ENCODE peak calls at places on chromosomes 12 and 14, in eight cellular contexts. V, G, F, Q, I, H, S and W are unnamed samples.

GRCh38 chr12:106586803-106587684 is 4.2 kb downstream of the RFX4 start:
- DNase-seq in V (no peak), G (no peak), F (peak; percentile 81), Q (no peak), I (no peak), H (no peak), S (no peak), W (no peak)

GRCh38 chr12:96811083-96811482 is 96.0 kb upstream of the NEDD1 start:
- DNase-seq in V (no peak), G (no peak), F (no peak), Q (peak; percentile 40), I (no peak), H (no peak), S (no peak), W (no peak)

GRCh38 chr12:27331299-27331926 is 1.2 kb upstream of the BMAL2 start:
- DNase-seq in V (no peak), G (peak; percentile 63), F (no peak), Q (peak; percentile 86), I (no peak), H (no peak), S (no peak), W (peak; percentile 70)

GRCh38 chr14:44846232-44846824 is 115.4 kb downstream of the KLHL28 start:
- DNase-seq in V (no peak), G (peak; percentile 36), F (peak; percentile 59), Q (peak; percentile 57), I (peak; percentile 27), H (no peak), S (no peak), W (no peak)

GRCh38 chr12:98418357-98419075 is 96.9 kb upstream of the TMPO start:
- DNase-seq in V (peak; percentile 88), G (no peak), F (peak; percentile 52), Q (peak; percentile 95), I (no peak), H (peak; percentile 92), S (peak; percentile 95), W (peak; percentile 98)

GRCh38 chr14:51396222-51396815 is 156.3 kb downstream of the TMX1 start:
- DNase-seq in V (no peak), G (no peak), F (no peak), Q (peak; percentile 92), I (peak; percentile 30), H (no peak), S (no peak), W (no peak)

GRCh38 chr14:66636240-66636639 is 128.3 kb downstream of the GPHN start:
- DNase-seq in V (no peak), G (no peak), F (no peak), Q (no peak), I (no peak), H (no peak), S (no peak), W (no peak)

GRCh38 chr12:58491296-58491695 is 429.0 kb downstream of the LRIG3 start:
- DNase-seq in V (no peak), G (no peak), F (no peak), Q (peak; percentile 92), I (no peak), H (no peak), S (no peak), W (no peak)

GRCh38 chr12:30896461-30896860 is 30.1 kb upstream of the TSPAN11 start:
- DNase-seq in V (no peak), G (no peak), F (no peak), Q (no peak), I (no peak), H (no peak), S (no peak), W (no peak)

GRCh38 chr14:103356151-103356766 is 22.2 kb downstream of the EIF5 start:
- DNase-seq in V (no peak), G (no peak), F (no peak), Q (peak; percentile 40), I (no peak), H (no peak), S (no peak), W (no peak)

GRCh38 chr12:44876554-44877275 is 600 bp upstream of the NELL2 start:
- DNase-seq in V (no peak), G (peak; percentile 28), F (peak; percentile 85), Q (peak; percentile 14), I (peak; percentile 27), H (no peak), S (no peak), W (no peak)

GRCh38 chr12:65631621-65632111 is 192.6 kb upstream of the HMGA2 start:
- DNase-seq in V (peak; percentile 6), G (no peak), F (no peak), Q (peak; percentile 98), I (no peak), H (no peak), S (no peak), W (no peak)

DNA sequence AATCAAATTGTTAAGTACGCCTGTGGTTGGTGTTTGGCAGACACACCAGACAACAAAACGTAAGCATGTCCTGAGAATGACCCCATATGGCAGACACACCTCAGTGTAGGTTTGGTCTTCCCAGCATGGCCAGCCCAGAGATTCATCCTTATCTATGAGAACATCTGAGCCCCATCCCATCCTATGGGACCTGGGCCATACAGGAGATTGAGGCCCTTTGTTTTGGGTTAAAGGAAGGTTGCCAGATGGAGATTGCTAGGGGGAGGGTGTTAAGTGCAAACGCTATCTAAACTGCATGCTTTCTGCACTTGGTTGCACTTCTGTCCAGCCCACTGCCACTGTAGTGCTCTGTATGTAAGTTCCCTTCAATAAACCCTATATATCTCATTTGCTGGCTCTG is 4.1 kb upstream of the PCNX4 start:
- DNase-seq in V (no peak), G (no peak), F (no peak), Q (no peak), I (peak; percentile 36), H (no peak), S (no peak), W (no peak)
- H3K9me3 ChIP-seq in V (no peaks in the 10 kb centered on the region), G (no peaks in the 10 kb centered on the region), F (no peaks in the 10 kb centered on the region), Q (no peaks in the 10 kb centered on the region), I (no peaks in the 10 kb centered on the region), H (no peaks in the 10 kb centered on the region), S (no peaks in the 10 kb centered on the region), W (no peaks in the 10 kb centered on the region)

GRCh38 chr12:50734409-50735263 is 29.3 kb upstream of the ATF1 start:
- DNase-seq in V (no peak), G (peak; percentile 33), F (peak; percentile 60), Q (peak; percentile 41), I (peak; percentile 49), H (no peak), S (no peak), W (no peak)
- H3K36me3 ChIP-seq in V (peaks cover 34% of the 10 kb centered on the region), G (no peaks in the 10 kb centered on the region), F (no peaks in the 10 kb centered on the region), Q (peaks cover 2% of the 10 kb centered on the region), I (peaks cover 26% of the 10 kb centered on the region), H (peaks cover 98% of the 10 kb centered on the region), S (peaks cover 100% of the 10 kb centered on the region), W (peaks cover 77% of the 10 kb centered on the region)

GRCh38 chr14:68208726-68209125 is 389.1 kb downstream of the RAD51B start:
- DNase-seq in V (no peak), G (no peak), F (no peak), Q (no peak), I (no peak), H (no peak), S (no peak), W (no peak)
- TF ChIP-seq CTCF in V (no peak), G (no peak), F (no peak), Q (no peak), I (no peak), H (no peak), S (no peak), W (no peak)

GRCh38 chr14:105857816-105858675 is 331.7 kb downstream of the TMEM121 start:
- DNase-seq in V (no peak), G (peak; percentile 64), F (no peak), Q (no peak), I (peak; percentile 76), H (no peak), S (peak; percentile 46), W (no peak)

GRCh38 chr14:105858676-105859025 is 332.3 kb downstream of the TMEM121 start:
- DNase-seq in V (no peak), G (peak; percentile 47), F (no peak), Q (no peak), I (peak; percentile 30), H (no peak), S (peak; percentile 34), W (peak; percentile 39)

GRCh38 chr14:105861985-105862465 is 335.6 kb downstream of the TMEM121 start:
- DNase-seq in V (no peak), G (peak; percentile 91), F (no peak), Q (no peak), I (peak; percentile 15), H (peak; percentile 23), S (no peak), W (peak; percentile 44)

GRCh38 chr14:105860615-105861580 is 334.5 kb downstream of the TMEM121 start:
- DNase-seq in V (no peak), G (peak; percentile 6), F (no peak), Q (no peak), I (peak; percentile 35), H (peak; percentile 25), S (peak; percentile 40), W (peak; percentile 55)

DNA sequence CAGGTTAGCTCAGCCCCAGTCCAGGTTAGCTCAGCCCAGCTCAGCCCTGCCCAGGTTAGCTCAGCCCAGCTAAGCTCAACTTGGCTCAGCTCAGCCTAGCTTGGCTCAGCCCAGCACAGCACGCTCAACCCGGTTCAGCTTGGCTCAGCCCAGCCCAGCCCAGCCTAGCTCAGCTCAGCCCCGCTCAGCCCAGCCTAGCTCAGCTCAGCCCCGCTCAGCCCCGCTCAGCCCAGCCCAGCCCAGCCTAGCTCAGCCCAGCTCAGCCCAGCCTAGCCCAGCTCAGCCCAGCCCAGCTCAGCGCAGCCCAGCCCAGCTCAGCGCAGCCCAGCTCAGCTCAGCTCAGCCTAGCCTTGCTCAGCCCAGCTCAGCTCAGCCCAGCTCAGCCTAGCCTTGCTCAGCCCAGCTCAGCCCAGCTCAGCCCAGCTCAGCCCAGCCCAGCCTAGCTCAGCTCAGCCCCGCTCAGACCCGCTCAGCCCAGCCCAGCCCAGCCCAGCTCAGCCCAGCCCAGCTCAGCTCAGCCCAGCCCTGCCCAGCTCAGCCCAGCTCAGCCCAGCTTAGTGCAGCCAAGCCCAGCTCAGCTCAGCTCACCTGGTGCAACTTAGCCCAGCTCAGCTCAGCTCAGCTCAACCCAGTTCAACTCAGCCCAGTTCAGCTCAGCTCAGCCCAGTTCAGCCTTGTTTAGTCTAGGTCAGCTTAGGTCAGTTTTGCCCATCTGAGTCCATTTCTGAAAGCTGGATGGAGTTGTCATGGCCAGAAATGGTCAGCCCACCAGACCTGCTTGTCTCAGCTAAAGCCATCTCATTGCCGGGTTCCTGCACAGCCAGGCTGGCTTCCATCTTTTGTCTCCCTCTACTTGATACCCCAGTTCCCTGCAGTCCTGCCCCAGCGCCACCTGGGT is 333.6 kb downstream of the TMEM121 start:
- DNase-seq in V (no peak), G (peak; percentile 19), F (no peak), Q (no peak), I (peak; percentile 71), H (peak; percentile 25), S (peak; percentile 43), W (no peak)
- H3K9me3 ChIP-seq in V (no peaks in the 10 kb centered on the region), G (no peaks in the 10 kb centered on the region), F (no peaks in the 10 kb centered on the region), Q (no peaks in the 10 kb centered on the region), I (no peaks in the 10 kb centered on the region), H (no peaks in the 10 kb centered on the region), S (no peaks in the 10 kb centered on the region), W (no peaks in the 10 kb centered on the region)

GRCh38 chr14:91163316-91163715 is 49.4 kb downstream of the DGLUCY start:
- DNase-seq in V (no peak), G (no peak), F (no peak), Q (no peak), I (no peak), H (peak; percentile 76), S (no peak), W (no peak)
- H3K36me3 ChIP-seq in V (peaks cover 29% of the 10 kb centered on the region), G (no peaks in the 10 kb centered on the region), F (no peaks in the 10 kb centered on the region), Q (peaks cover 11% of the 10 kb centered on the region), I (no peaks in the 10 kb centered on the region), H (peaks cover 97% of the 10 kb centered on the region), S (peaks cover 99% of the 10 kb centered on the region), W (peaks cover 48% of the 10 kb centered on the region)